ENCODE peak calls at places on chromosomes 11 and 22, in seven cellular contexts. Y, S, M, Q, K, O and B are unnamed samples.

GRCh38 chr11:65430406-65431217 is 8.0 kb downstream of the NEAT1 start:
- DNase-seq in M (peak), Q (no peak), Y (peak), S (no peak), K (no peak), O (peak), B (no peak)

GRCh38 chr11:21565283-21565682 is 627.6 kb upstream of the ANO5 start:
- DNase-seq in O (no peak), Q (no peak), K (no peak), M (no peak), Y (no peak), S (no peak), B (no peak)

GRCh38 chr11:7577883-7578242 is 64.1 kb downstream of the PPFIBP2 start:
- DNase-seq in M (no peak), Y (peak), Q (no peak), O (no peak), S (no peak), K (no peak), B (no peak)

GRCh38 chr11:11580831-11581492 is 40.8 kb downstream of the GALNT18 start:
- DNase-seq in Q (no peak), M (no peak), Y (no peak), S (no peak), O (no peak), K (no peak), B (no peak)

GRCh38 chr11:102599642-102600261 is 25.4 kb downstream of the MMP20 start:
- DNase-seq in S (no peak), Q (peak), O (no peak), M (no peak), K (no peak), Y (peak), B (peak)

GRCh38 chr11:120688166-120688565 is 176.6 kb downstream of the GRIK4 start:
- DNase-seq in K (no peak), S (no peak), M (no peak), O (no peak), Y (no peak), Q (no peak), B (no peak)

GRCh38 chr11:47552086-47552580 is 799 bp downstream of the CELF1 start:
- DNase-seq in Y (peak), Q (no peak), K (no peak), M (no peak), S (no peak), O (peak), B (peak)

GRCh38 chr11:34358666-34359547 is 1.1 kb upstream of the ABTB2 start:
- DNase-seq in O (peak), Y (peak), M (peak), S (no peak), K (peak), Q (no peak), B (peak)

GRCh38 chr22:36763576-36763975 is 12.3 kb downstream of the IFT27 start:
- DNase-seq in Q (no peak), O (no peak), K (no peak), M (no peak), S (no peak), Y (no peak), B (no peak)

GRCh38 chr22:20953668-20954500 is 13.2 kb upstream of the AIFM3 start:
- DNase-seq in K (no peak), O (no peak), Q (peak), S (no peak), M (no peak), Y (peak), B (no peak)

GRCh38 chr22:24894998-24895397 is 51.5 kb downstream of the LHFPL7 start:
- DNase-seq in Y (peak), M (no peak), K (no peak), O (peak), Q (peak), S (no peak), B (peak)

GRCh38 chr11:44903518-44903917 is 47.2 kb downstream of the TP53I11 start:
- DNase-seq in O (no peak), M (no peak), Y (no peak), K (no peak), S (no peak), Q (no peak), B (no peak)

GRCh38 chr11:779955-780532 is 2.8 kb upstream of the GATD1 start:
- DNase-seq in Y (no peak), M (no peak), O (no peak), S (no peak), Q (no peak), K (no peak), B (no peak)

GRCh38 chr11:64327338-64327737 is 9.4 kb downstream of the PRDX5 start:
- DNase-seq in O (no peak), Q (no peak), M (no peak), K (no peak), S (no peak), Y (no peak), B (no peak)